ENCODE peak calls at places on chromosomes 13 and 19, in nine cellular contexts. Y is brain microvascular endothelial cell, U is Panc1, C is tibial nerve, K is GM23338, N is vagina, H is left ventricle myocardium inferior, W is spleen, M is heart right ventricle. V is an unnamed sample. For H3K27me3, the result is how much of the 10 kb centered on the place peaks cover.

GRCh38 chr13:26036383-26036782 is 15.4 kb downstream of the SHISA2 start:
- DNase-seq in Y (no peak), U (no peak), C (no peak), K (no peak), N (no peak), H (no peak), W (no peak), M (no peak), V (no peak)

GRCh38 chr19:41000310-41000737 is 9.2 kb downstream of the CYP2B6 start:
- DNase-seq in Y (no peak), U (no peak), C (no peak), K (no peak), N (no peak), H (no peak), W (no peak), M (no peak), V (no peak)

GRCh38 chr19:4707322-4707721 is 16.3 kb downstream of the DPP9 start:
- DNase-seq in Y (no peak), U (no peak), C (no peak), K (no peak), N (no peak), H (no peak), W (no peak), M (no peak), V (no peak)

GRCh38 chr19:5451494-5451893 is 3.7 kb upstream of the ZNRF4 start:
- DNase-seq in Y (no peak), U (no peak), C (no peak), K (no peak), N (no peak), H (no peak), W (no peak), M (no peak), V (no peak)

GRCh38 chr13:91510058-91510457 is 111.6 kb downstream of the GPC5 start:
- DNase-seq in Y (no peak), U (no peak), C (no peak), K (no peak), N (no peak), H (no peak), W (no peak), M (no peak), V (no peak)

GRCh38 chr13:110714798-110715394 is 1.4 kb downstream of the ING1 start:
- DNase-seq in Y (peak), U (no peak), C (peak), K (peak), N (peak), H (peak), W (peak), M (peak), V (no peak)

GRCh38 chr13:83877901-83878300 is 4.4 kb downstream of the SLITRK1 start:
- DNase-seq in Y (no peak), U (no peak), C (no peak), K (peak), N (no peak), H (no peak), W (no peak), M (no peak), V (no peak)

GRCh38 chr19:28012361-28012760 is 1200.6 kb downstream of the UQCRFS1 start:
- DNase-seq in Y (no peak), U (no peak), C (no peak), K (peak), N (peak), H (no peak), W (no peak), M (no peak), V (no peak)

GRCh38 chr13:30148171-30148754 is 159.1 kb downstream of the KATNAL1 start:
- DNase-seq in Y (no peak), U (no peak), C (no peak), K (no peak), N (no peak), H (no peak), W (peak), M (no peak), V (no peak)

GRCh38 chr19:57075125-57075524 is 44.7 kb upstream of the USP29 start:
- DNase-seq in Y (no peak), U (no peak), C (no peak), K (no peak), N (no peak), H (no peak), W (no peak), M (no peak), V (no peak)

GRCh38 chr19:58440556-58440955 is 603 bp upstream of the ZNF132 start:
- DNase-seq in Y (no peak), U (no peak), C (no peak), K (peak), N (no peak), H (no peak), W (no peak), M (no peak), V (no peak)

DNA sequence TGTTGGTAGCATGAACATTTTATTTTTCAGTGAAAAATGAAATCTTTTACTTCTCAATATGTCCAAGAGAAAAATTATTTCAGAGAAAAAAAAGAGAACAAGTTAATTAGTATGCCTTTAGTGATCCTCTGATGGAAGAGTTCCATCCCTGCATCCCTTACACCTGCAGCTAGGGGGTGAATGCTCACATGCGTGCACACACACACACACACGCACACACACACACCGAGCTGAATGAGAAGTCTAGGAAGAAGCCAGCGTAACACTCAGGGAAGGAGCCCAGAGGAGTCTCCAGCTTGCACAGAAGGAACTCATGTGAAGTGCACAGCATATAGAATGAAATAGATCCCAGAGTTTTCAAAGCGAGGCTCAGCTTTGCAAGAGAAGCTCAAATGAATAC is 510.5 kb downstream of the IRS2 start:
- DNase-seq in Y (no peak), U (no peak), C (no peak), K (peak), N (no peak), H (no peak), W (no peak), M (no peak), V (no peak)
- TF ChIP-seq CTCF in Y (peak), U (peak), C (no peak), K (peak), N (no peak), H (no peak), W (no peak), M (no peak), V (peak)

GRCh38 chr19:19260417-19260816 is 12.7 kb downstream of the TM6SF2 start:
- DNase-seq in Y (no peak), U (no peak), C (no peak), K (peak), N (no peak), H (no peak), W (no peak), M (no peak), V (no peak)

GRCh38 chr19:19260842-19261241 is 12.3 kb downstream of the TM6SF2 start:
- DNase-seq in Y (no peak), U (no peak), C (no peak), K (peak), N (no peak), H (no peak), W (no peak), M (no peak), V (no peak)

GRCh38 chr19:19263886-19264487 is 9.1 kb downstream of the TM6SF2 start:
- DNase-seq in Y (no peak), U (no peak), C (no peak), K (no peak), N (no peak), H (no peak), W (no peak), M (no peak), V (no peak)

GRCh38 chr19:19261350-19262189 is 11.5 kb downstream of the TM6SF2 start:
- DNase-seq in Y (no peak), U (no peak), C (no peak), K (peak), N (no peak), H (no peak), W (no peak), M (no peak), V (no peak)

DNA sequence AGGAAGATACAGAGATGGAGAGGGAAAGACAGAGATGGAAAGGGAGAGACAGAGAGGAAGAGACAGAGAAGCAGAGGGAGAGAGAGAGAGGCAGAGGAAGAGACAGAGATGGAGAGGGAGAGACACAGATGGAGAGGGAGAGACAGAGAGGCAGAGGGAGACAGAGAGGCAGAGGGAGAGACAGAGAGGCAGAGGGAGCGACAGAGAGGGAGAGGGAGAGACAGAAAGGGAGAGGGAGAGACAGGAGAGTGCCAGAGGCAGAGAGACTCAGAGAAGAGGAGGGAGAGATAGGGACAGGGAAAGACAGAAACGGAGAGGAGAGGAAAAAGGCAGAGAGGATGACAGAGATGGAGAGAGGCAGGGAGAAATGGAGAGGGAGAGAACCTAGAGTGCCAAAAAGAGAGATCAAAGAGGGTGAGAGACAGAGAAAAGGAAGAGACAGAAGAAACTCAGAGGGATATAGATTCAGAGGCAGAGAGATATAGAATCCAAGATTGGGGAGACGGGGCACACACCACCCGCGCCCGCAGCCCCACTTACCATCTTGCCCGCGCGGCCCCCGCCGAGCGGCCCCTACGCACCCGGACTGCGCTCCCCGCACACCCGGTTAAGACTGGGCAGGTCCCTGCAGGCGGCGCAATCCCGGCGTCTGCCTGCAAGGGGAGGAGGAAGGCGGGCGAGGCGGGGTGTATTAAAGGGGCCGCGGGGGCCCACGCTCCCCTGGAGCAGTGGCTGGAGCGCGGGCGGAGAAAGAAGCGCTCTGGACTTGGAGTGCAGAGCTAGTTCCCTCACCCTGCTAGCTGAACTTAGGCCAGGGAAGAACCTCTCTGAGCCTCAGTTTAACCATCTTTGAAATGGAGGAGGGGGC is 10.7 kb downstream of the TM6SF2 start:
- DNase-seq in Y (no peak), U (no peak), C (no peak), K (peak), N (no peak), H (no peak), W (no peak), M (no peak), V (no peak)
- H3K4me3 ChIP-seq in Y (no peak), U (no peak), C (no peak), K (peak), N (peak), H (no peak), W (no peak), M (no peak), V (no peak)

DNA sequence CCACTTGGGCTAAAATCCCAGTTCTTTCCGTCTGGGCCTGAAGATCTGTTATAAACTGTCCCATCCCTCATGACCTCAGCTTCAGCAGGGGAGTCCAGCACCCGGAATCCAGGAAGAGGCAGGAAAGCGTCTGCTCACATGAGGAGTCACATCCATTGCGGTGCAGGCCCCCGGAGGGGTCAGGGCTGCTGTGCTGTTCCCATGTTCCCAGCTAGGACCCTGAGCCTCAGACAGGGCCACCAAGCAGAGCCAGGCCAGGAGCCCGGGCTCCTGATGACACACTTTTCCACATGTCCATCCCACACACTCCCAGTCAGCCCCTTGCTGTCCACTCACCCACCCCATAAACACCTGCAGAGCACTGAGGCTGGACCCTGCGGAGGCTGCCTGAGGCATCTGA is 45.3 kb upstream of the VSTM2B start:
- DNase-seq in Y (no peak), U (no peak), C (no peak), K (no peak), N (peak), H (no peak), W (peak), M (no peak), V (no peak)
- H3K27me3 ChIP-seq in Y (under half), U (under half), C (under half), K (under half), N (under half), H (half or more), W (under half), M (under half), V (under half)

DNA sequence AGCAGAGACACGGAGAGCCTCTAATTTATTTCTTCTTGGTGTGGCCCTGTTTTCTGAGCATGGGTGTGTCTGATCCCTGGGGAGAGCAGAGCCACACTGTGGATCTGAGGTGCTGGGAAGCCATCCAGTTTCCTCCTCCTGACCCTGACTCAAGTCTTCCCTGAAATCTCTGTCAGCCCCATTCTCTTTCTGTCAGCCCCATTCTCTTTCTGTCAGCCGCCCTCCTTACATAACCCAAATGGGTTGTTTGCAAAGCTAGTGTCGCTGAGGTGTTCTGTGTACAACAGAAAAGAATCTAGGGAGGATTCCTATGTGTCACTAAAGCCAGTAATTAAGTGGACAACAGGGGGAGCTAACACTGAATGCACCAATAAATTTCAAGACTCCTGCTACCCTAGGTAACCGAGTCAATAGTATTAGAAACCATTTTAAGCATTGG is 50.2 kb downstream of the LRCH1 start:
- DNase-seq in Y (no peak), U (no peak), C (no peak), K (peak), N (no peak), H (no peak), W (no peak), M (no peak), V (no peak)
- TF ChIP-seq CTCF in Y (peak), U (peak), C (no peak), K (peak), N (no peak), H (peak), W (no peak), M (peak), V (peak)

GRCh38 chr19:10478476-10478875 is 24.7 kb downstream of the KEAP1 start:
- DNase-seq in Y (no peak), U (no peak), C (no peak), K (no peak), N (no peak), H (no peak), W (no peak), M (no peak), V (no peak)

GRCh38 chr19:10473192-10473591 is 30.0 kb downstream of the KEAP1 start:
- DNase-seq in Y (no peak), U (no peak), C (no peak), K (no peak), N (no peak), H (no peak), W (no peak), M (no peak), V (no peak)

GRCh38 chr19:10474962-10475451 is 28.1 kb downstream of the KEAP1 start:
- DNase-seq in Y (no peak), U (no peak), C (no peak), K (no peak), N (no peak), H (no peak), W (no peak), M (no peak), V (no peak)

GRCh38 chr19:10478903-10479384 is 24.2 kb downstream of the KEAP1 start:
- DNase-seq in Y (peak), U (peak), C (peak), K (peak), N (peak), H (peak), W (peak), M (peak), V (no peak)
- H3K4me3 ChIP-seq in Y (peak), U (peak), C (peak), K (peak), N (peak), H (peak), W (peak), M (peak), V (peak)

GRCh38 chr13:49494645-49495044 is 1.1 kb upstream of the PHF11 start:
- DNase-seq in Y (no peak), U (no peak), C (no peak), K (no peak), N (no peak), H (no peak), W (no peak), M (no peak), V (no peak)
- H3K27me3 ChIP-seq in Y (under half), U (under half), C (under half), K (under half), N (under half), H (under half), W (under half), M (under half), V (under half)

DNA sequence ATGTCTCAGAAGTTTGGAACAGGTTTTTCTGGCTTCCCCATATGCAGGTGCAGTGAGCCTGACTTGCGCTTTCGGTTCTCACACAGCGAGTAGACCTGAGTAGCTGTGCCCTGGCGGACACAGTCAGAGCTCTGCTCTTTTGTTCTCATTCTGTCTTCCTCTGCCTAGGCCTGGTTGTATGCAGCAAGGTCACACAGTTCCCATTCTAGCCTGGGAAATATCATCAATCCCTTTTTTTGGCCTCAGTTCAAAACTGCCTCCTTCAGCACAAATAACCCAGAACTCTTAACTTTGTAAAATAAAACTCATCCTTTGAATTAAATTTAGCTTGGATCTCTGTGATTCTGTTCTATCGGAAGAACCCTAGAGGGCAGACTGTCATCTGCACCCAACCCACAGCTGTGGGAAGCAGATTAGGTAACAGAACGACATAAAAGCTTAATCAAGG is 10.2 kb downstream of the OXGR1 start:
- DNase-seq in Y (no peak), U (no peak), C (peak), K (peak), N (no peak), H (no peak), W (peak), M (no peak), V (no peak)
- TF ChIP-seq CTCF in Y (peak), U (peak), C (peak), K (peak), N (no peak), H (peak), W (peak), M (peak), V (no peak)

DNA sequence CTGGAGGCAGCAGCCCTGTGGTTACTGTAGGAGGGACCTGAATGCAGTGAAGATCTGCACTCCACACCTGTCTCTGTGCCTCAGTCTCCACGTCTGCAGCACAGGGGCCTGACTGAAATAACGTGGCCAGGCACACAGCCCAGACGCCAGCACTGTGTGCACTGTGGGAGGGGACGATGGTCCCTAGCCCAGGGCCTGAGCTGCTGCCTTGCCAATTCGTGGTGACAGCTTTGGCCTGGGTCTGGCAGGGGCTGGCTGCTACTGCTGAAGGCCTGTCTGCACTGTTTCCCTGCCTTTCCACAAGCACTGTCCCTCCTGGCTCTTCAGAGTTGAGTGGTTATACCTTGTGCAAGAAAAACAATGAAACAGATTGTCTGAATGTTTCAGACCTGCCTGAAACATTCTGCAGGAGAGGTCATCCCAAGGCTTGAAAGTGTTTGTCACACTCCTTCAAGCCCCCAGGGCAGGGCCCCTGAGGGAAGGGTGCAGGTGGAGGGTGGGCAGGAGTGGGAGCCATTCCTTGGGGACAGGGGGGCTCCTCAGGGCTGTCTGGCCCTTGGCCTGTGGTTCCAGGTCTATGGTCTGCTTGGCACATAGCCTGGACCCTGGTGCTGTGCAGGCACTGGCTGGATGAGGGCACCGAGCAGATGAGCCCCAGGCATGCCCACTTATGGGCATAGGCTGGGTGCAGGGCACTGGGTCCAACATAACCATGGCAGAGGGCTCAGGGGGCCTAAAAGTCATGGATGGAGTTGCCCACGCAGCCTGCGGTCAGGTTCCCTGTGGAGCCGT is 38.7 kb upstream of the LDLR start:
- DNase-seq in Y (no peak), U (no peak), C (no peak), K (no peak), N (no peak), H (no peak), W (no peak), M (no peak), V (no peak)
- H3K4me3 ChIP-seq in Y (no peak), U (no peak), C (no peak), K (no peak), N (no peak), H (no peak), W (no peak), M (no peak), V (no peak)

GRCh38 chr19:2577722-2578335 is 101.9 kb downstream of the GADD45B start:
- DNase-seq in Y (no peak), U (no peak), C (no peak), K (no peak), N (no peak), H (no peak), W (peak), M (no peak), V (no peak)

GRCh38 chr19:2574971-2575630 is 99.2 kb downstream of the GADD45B start:
- DNase-seq in Y (no peak), U (no peak), C (no peak), K (no peak), N (no peak), H (no peak), W (no peak), M (no peak), V (no peak)

GRCh38 chr19:2573916-2574315 is 98.0 kb downstream of the GADD45B start:
- DNase-seq in Y (no peak), U (no peak), C (no peak), K (no peak), N (no peak), H (no peak), W (peak), M (no peak), V (no peak)

GRCh38 chr19:2575734-2576481 is 100.0 kb downstream of the GADD45B start:
- DNase-seq in Y (peak), U (no peak), C (peak), K (no peak), N (peak), H (peak), W (peak), M (peak), V (no peak)

GRCh38 chr19:2574478-2574931 is 98.6 kb downstream of the GADD45B start:
- DNase-seq in Y (no peak), U (no peak), C (no peak), K (no peak), N (no peak), H (no peak), W (no peak), M (no peak), V (no peak)
- H3K27me3 ChIP-seq in Y (under half), U (under half), C (under half), K (under half), N (under half), H (under half), W (under half), M (under half), V (under half)